ENCODE peak calls at places on chromosomes 16 and 17, in four cellular contexts. One of them, this sample, is unnamed.
A peak's percentile ranks its signal among the peaks of the same experiment; 100 is the strongest.

GRCh38 chr16:56241596-56241995 is 50.3 kb downstream of the GNAO1 start:
- DNase-seq in H9: no peak
- DNase-seq in H1: no peak
- DNase-seq in IMR-90: peak; percentile 35
- DNase-seq in this sample: no peak

GRCh38 chr16:30786936-30787612 is at the start of gene ZNF629:
- DNase-seq in IMR-90: peak; percentile 57
- DNase-seq in H9: peak; percentile 71
- DNase-seq in H1: peak; percentile 87
- DNase-seq in this sample: peak; percentile 84

GRCh38 chr17:77035526-77035925 is 105.2 kb upstream of the SEC14L1 start:
- DNase-seq in IMR-90: no peak
- DNase-seq in H9: no peak
- DNase-seq in H1: no peak
- DNase-seq in this sample: no peak

GRCh38 chr17:1498233-1498632 is 5.7 kb upstream of the MYO1C start:
- DNase-seq in IMR-90: no peak
- DNase-seq in H9: no peak
- DNase-seq in H1: no peak
- DNase-seq in this sample: no peak

GRCh38 chr16:87602005-87602790 is at the start of gene JPH3:
- DNase-seq in IMR-90: no peak
- DNase-seq in H1: peak; percentile 87
- DNase-seq in H9: peak; percentile 83
- DNase-seq in this sample: peak; percentile 61

GRCh38 chr17:21019976-21020575 is 22.7 kb downstream of the USP22 start:
- DNase-seq in H9: no peak
- DNase-seq in H1: no peak
- DNase-seq in IMR-90: no peak
- DNase-seq in this sample: peak; percentile 53

GRCh38 chr16:61791465-61791864 is 244.8 kb downstream of the CDH8 start:
- DNase-seq in H1: no peak
- DNase-seq in H9: no peak
- DNase-seq in IMR-90: no peak
- DNase-seq in this sample: no peak

GRCh38 chr17:75262112-75262606 is 480 bp downstream of the MRPS7 start:
- DNase-seq in H1: no peak
- DNase-seq in IMR-90: no peak
- DNase-seq in H9: no peak
- DNase-seq in this sample: peak; percentile 72

GRCh38 chr16:5502467-5502869 is 404.9 kb upstream of the EEF2KMT start:
- DNase-seq in IMR-90: no peak
- DNase-seq in H1: peak; percentile 73
- DNase-seq in H9: peak; percentile 74
- DNase-seq in this sample: peak; percentile 87

GRCh38 chr17:48444531-48445247 is 14.7 kb upstream of the SKAP1 start:
- DNase-seq in IMR-90: no peak
- DNase-seq in H9: no peak
- DNase-seq in H1: no peak
- DNase-seq in this sample: no peak

GRCh38 chr17:50642722-50643656 is 8.3 kb downstream of the ABCC3 start:
- DNase-seq in H1: no peak
- DNase-seq in H9: no peak
- DNase-seq in IMR-90: no peak
- DNase-seq in this sample: no peak

GRCh38 chr17:21209511-21210175 is 4.3 kb downstream of the TMEM11 start:
- DNase-seq in H9: no peak
- DNase-seq in IMR-90: no peak
- DNase-seq in H1: no peak
- DNase-seq in this sample: no peak

GRCh38 chr17:50661795-50662391 is 27.2 kb downstream of the ABCC3 start:
- DNase-seq in IMR-90: peak; percentile 93
- DNase-seq in H1: no peak
- DNase-seq in H9: peak; percentile 79
- DNase-seq in this sample: peak; percentile 97

GRCh38 chr17:296906-297690 is 55.5 kb downstream of the RPH3AL start:
- DNase-seq in H1: no peak
- DNase-seq in IMR-90: no peak
- DNase-seq in H9: no peak
- DNase-seq in this sample: no peak

GRCh38 chr17:49727353-49727752 is 19.6 kb upstream of the SLC35B1 start:
- DNase-seq in H1: no peak
- DNase-seq in H9: no peak
- DNase-seq in IMR-90: no peak
- DNase-seq in this sample: no peak

GRCh38 chr17:50637829-50638571 is 3.3 kb downstream of the ABCC3 start:
- DNase-seq in IMR-90: no peak
- DNase-seq in H1: no peak
- DNase-seq in H9: no peak
- DNase-seq in this sample: no peak

GRCh38 chr16:87851141-87851587 is 18.1 kb downstream of the SLC7A5 start:
- DNase-seq in IMR-90: no peak
- DNase-seq in H9: no peak
- DNase-seq in H1: no peak
- DNase-seq in this sample: peak; percentile 51

GRCh38 chr17:81412490-81413093 is 17.3 kb downstream of the BAHCC1 start:
- DNase-seq in IMR-90: peak; percentile 76
- DNase-seq in H1: no peak
- DNase-seq in H9: no peak
- DNase-seq in this sample: no peak

GRCh38 chr16:87042551-87043272 is 274.5 kb downstream of the C16orf95 start:
- DNase-seq in H9: no peak
- DNase-seq in IMR-90: no peak
- DNase-seq in H1: no peak
- DNase-seq in this sample: no peak

GRCh38 chr17:2710075-2710803 is 1.3 kb downstream of the CLUH start:
- DNase-seq in H1: no peak
- DNase-seq in IMR-90: no peak
- DNase-seq in H9: no peak
- DNase-seq in this sample: no peak

GRCh38 chr16:62254847-62255246 is 218.6 kb upstream of the CDH8 start:
- DNase-seq in H9: no peak
- DNase-seq in H1: no peak
- DNase-seq in IMR-90: no peak
- DNase-seq in this sample: no peak

GRCh38 chr17:59401274-59401673 is 69.8 kb downstream of the YPEL2 start:
- DNase-seq in H1: no peak
- DNase-seq in IMR-90: no peak
- DNase-seq in H9: no peak
- DNase-seq in this sample: no peak

GRCh38 chr16:6132121-6132520 is 1034.5 kb upstream of the EEF2KMT start:
- DNase-seq in IMR-90: no peak
- DNase-seq in H1: no peak
- DNase-seq in H9: no peak
- DNase-seq in this sample: peak; percentile 39

GRCh38 chr16:70694088-70694487 is 8.2 kb upstream of the MTSS2 start:
- DNase-seq in IMR-90: peak; percentile 78
- DNase-seq in H9: peak; percentile 81
- DNase-seq in H1: no peak
- DNase-seq in this sample: peak; percentile 98

GRCh38 chr16:67897231-67897630 is 4.2 kb downstream of the PSKH1 start:
- DNase-seq in H9: no peak
- DNase-seq in IMR-90: peak; percentile 47
- DNase-seq in H1: no peak
- DNase-seq in this sample: no peak

GRCh38 chr17:37067555-37068111 is 118.9 kb downstream of the AATF start:
- DNase-seq in H9: no peak
- DNase-seq in H1: no peak
- DNase-seq in IMR-90: peak; percentile 83
- DNase-seq in this sample: peak; percentile 66

GRCh38 chr17:71633391-71633849 is 487.4 kb upstream of the SOX9 start:
- DNase-seq in H1: no peak
- DNase-seq in H9: no peak
- DNase-seq in IMR-90: peak; percentile 92
- DNase-seq in this sample: no peak

GRCh38 chr17:64688481-64688880 is 26.4 kb upstream of the SMURF2 start:
- DNase-seq in H9: no peak
- DNase-seq in H1: no peak
- DNase-seq in IMR-90: no peak
- DNase-seq in this sample: no peak

GRCh38 chr17:64687376-64687775 is 25.3 kb upstream of the SMURF2 start:
- DNase-seq in IMR-90: no peak
- DNase-seq in H9: no peak
- DNase-seq in H1: no peak
- DNase-seq in this sample: no peak

GRCh38 chr17:64689106-64689505 is 27.0 kb upstream of the SMURF2 start:
- DNase-seq in H1: no peak
- DNase-seq in H9: no peak
- DNase-seq in IMR-90: no peak
- DNase-seq in this sample: no peak

GRCh38 chr17:64686705-64687104 is 24.6 kb upstream of the SMURF2 start:
- DNase-seq in H9: no peak
- DNase-seq in IMR-90: no peak
- DNase-seq in H1: no peak
- DNase-seq in this sample: no peak

GRCh38 chr17:64687959-64688358 is 25.9 kb upstream of the SMURF2 start:
- DNase-seq in H9: no peak
- DNase-seq in IMR-90: peak; percentile 80
- DNase-seq in H1: no peak
- DNase-seq in this sample: no peak
- H4K8ac ChIP-seq in H9: no peak overlapping the region
- H4K8ac ChIP-seq in IMR-90: peak overlapping the region; percentile 98
- H4K8ac ChIP-seq in H1: no peak overlapping the region
- H4K8ac ChIP-seq in this sample: no peak overlapping the region

GRCh38 chr16:7364054-7364407 is 31.4 kb downstream of the RBFOX1 start:
- DNase-seq in H1: no peak
- DNase-seq in IMR-90: no peak
- DNase-seq in H9: no peak
- DNase-seq in this sample: peak; percentile 27
- H3K4me1 ChIP-seq in H1: peaks cover 3% of the 10 kb centered on the region
- H3K4me1 ChIP-seq in IMR-90: no peaks in the 10 kb centered on the region
- H3K4me1 ChIP-seq in H9: no peaks in the 10 kb centered on the region
- H3K4me1 ChIP-seq in this sample: no peaks in the 10 kb centered on the region

GRCh38 chr16:77594798-77595625 is 127.3 kb upstream of the NUDT7 start:
- DNase-seq in IMR-90: no peak
- DNase-seq in H1: no peak
- DNase-seq in H9: no peak
- DNase-seq in this sample: no peak
- H3K56ac ChIP-seq in IMR-90: no peak overlapping the region
- H3K56ac ChIP-seq in H1: no peak overlapping the region
- H3K56ac ChIP-seq in H9: no peak overlapping the region
- H3K56ac ChIP-seq in this sample: no peak overlapping the region

GRCh38 chr16:10738231-10739077 is 5.2 kb upstream of the NUBP1 start:
- DNase-seq in H9: peak; percentile 36
- DNase-seq in IMR-90: peak; percentile 78
- DNase-seq in H1: no peak
- DNase-seq in this sample: peak; percentile 71
- H4K8ac ChIP-seq in H9: no peak overlapping the region
- H4K8ac ChIP-seq in IMR-90: no peak overlapping the region
- H4K8ac ChIP-seq in H1: no peak overlapping the region
- H4K8ac ChIP-seq in this sample: no peak overlapping the region

GRCh38 chr17:45225051-45225700 is 3.5 kb downstream of the FMNL1 start:
- DNase-seq in H9: peak; percentile 34
- DNase-seq in IMR-90: no peak
- DNase-seq in H1: no peak
- DNase-seq in this sample: no peak

GRCh38 chr17:45227101-45227591 is 5.5 kb downstream of the FMNL1 start:
- DNase-seq in IMR-90: no peak
- DNase-seq in H9: no peak
- DNase-seq in H1: no peak
- DNase-seq in this sample: no peak

GRCh38 chr17:45227631-45228120 is 6.0 kb downstream of the FMNL1 start:
- DNase-seq in H9: no peak
- DNase-seq in IMR-90: no peak
- DNase-seq in H1: no peak
- DNase-seq in this sample: no peak

GRCh38 chr17:45225964-45226530 is 4.4 kb downstream of the FMNL1 start:
- DNase-seq in H1: no peak
- DNase-seq in IMR-90: no peak
- DNase-seq in H9: peak; percentile 42
- DNase-seq in this sample: no peak

GRCh38 chr17:45226620-45227019 is 4.9 kb downstream of the FMNL1 start:
- DNase-seq in H1: no peak
- DNase-seq in IMR-90: no peak
- DNase-seq in H9: no peak
- DNase-seq in this sample: no peak
- H3K4me1 ChIP-seq in H1: peaks cover 33% of the 10 kb centered on the region
- H3K4me1 ChIP-seq in IMR-90: peaks cover 47% of the 10 kb centered on the region
- H3K4me1 ChIP-seq in H9: no peaks in the 10 kb centered on the region
- H3K4me1 ChIP-seq in this sample: peaks cover 2% of the 10 kb centered on the region

GRCh38 chr17:27797390-27798091 is 2.8 kb downstream of the NOS2 start:
- DNase-seq in H9: no peak
- DNase-seq in IMR-90: no peak
- DNase-seq in H1: peak; percentile 75
- DNase-seq in this sample: no peak

GRCh38 chr17:27802962-27803680 is 2.8 kb upstream of the NOS2 start:
- DNase-seq in IMR-90: no peak
- DNase-seq in H9: no peak
- DNase-seq in H1: no peak
- DNase-seq in this sample: peak; percentile 35

GRCh38 chr17:27798376-27798775 is 2.0 kb downstream of the NOS2 start:
- DNase-seq in H1: no peak
- DNase-seq in IMR-90: no peak
- DNase-seq in H9: no peak
- DNase-seq in this sample: peak; percentile 35

GRCh38 chr17:27802033-27802432 is 1.7 kb upstream of the NOS2 start:
- DNase-seq in IMR-90: no peak
- DNase-seq in H1: no peak
- DNase-seq in H9: no peak
- DNase-seq in this sample: no peak

DNA sequence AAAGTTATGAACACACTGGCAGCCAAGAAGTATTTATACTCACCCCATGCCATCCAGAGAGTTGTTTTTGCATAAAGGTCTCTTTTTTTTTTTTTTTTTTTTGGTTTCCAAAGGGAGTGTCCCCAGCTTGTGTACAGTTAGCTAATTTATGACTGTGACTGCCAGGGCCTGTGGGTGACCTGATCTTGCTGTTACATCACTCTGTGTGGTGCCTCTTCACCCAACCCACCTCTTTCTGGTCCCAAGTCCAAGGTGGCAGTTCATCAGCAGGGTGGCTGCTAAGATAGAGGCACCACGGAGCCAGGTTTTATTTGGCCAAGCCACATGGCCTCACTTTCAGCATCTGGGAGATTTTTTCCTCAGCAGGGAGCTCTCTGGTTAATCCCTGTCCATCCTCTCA is at the start of gene NOS2:
- DNase-seq in H9: no peak
- DNase-seq in H1: no peak
- DNase-seq in IMR-90: no peak
- DNase-seq in this sample: no peak
- H3K56ac ChIP-seq in H9: no peak within 1 kb of the TSS
- H3K56ac ChIP-seq in H1: no peak within 1 kb of the TSS
- H3K56ac ChIP-seq in IMR-90: no peak within 1 kb of the TSS
- H3K56ac ChIP-seq in this sample: no peak within 1 kb of the TSS

GRCh38 chr17:39196191-39196819 is 1.2 kb downstream of the CACNB1 start:
- DNase-seq in H9: peak; percentile 39
- DNase-seq in H1: no peak
- DNase-seq in IMR-90: no peak
- DNase-seq in this sample: no peak

GRCh38 chr17:39197380-39198185 is at the start of gene CACNB1:
- DNase-seq in H1: peak; percentile 85
- DNase-seq in IMR-90: peak; percentile 65
- DNase-seq in H9: peak; percentile 95
- DNase-seq in this sample: peak; percentile 91

GRCh38 chr17:39196820-39197331 is 593 bp downstream of the CACNB1 start:
- DNase-seq in H1: peak; percentile 52
- DNase-seq in H9: peak; percentile 73
- DNase-seq in IMR-90: no peak
- DNase-seq in this sample: no peak

GRCh38 chr17:39199673-39199985 is 454 bp upstream of the RPL19 start:
- DNase-seq in H1: no peak
- DNase-seq in IMR-90: no peak
- DNase-seq in H9: no peak
- DNase-seq in this sample: no peak

GRCh38 chr17:39198186-39198566 is 707 bp upstream of the CACNB1 start:
- DNase-seq in H1: no peak
- DNase-seq in H9: no peak
- DNase-seq in IMR-90: no peak
- DNase-seq in this sample: no peak
- H4K8ac ChIP-seq in H1: peak overlapping the region; percentile 69
- H4K8ac ChIP-seq in H9: no peak overlapping the region
- H4K8ac ChIP-seq in IMR-90: peak overlapping the region; percentile 65
- H4K8ac ChIP-seq in this sample: peak overlapping the region; percentile 81